ENCODE peak calls at places on chromosomes 4 and X, in nine cellular contexts. D, R, X, Y, H, W, C, V and L are unnamed samples.
A peak's percentile ranks its signal among the peaks of the same experiment; 100 is the strongest.

GRCh38 chr4:81919238-81919637 is 447.5 kb upstream of the RASGEF1B start:
- DNase-seq in D (peak; percentile 29), R (no peak), X (no peak), Y (no peak), H (no peak), W (no peak), C (peak; percentile 53), V (no peak), L (no peak)

GRCh38 chr4:186760576-186760975 is 36.9 kb upstream of the FAT1 start:
- DNase-seq in D (no peak), R (no peak), X (no peak), Y (peak; percentile 83), H (no peak), W (no peak), C (no peak), V (no peak), L (no peak)

GRCh38 chrX:37685452-37686347 is at the start of gene XK:
- DNase-seq in D (no peak), R (no peak), X (peak; percentile 20), Y (peak; percentile 6), H (no peak), W (peak; percentile 82), C (peak; percentile 68), V (peak; percentile 65), L (peak; percentile 5)

GRCh38 chr4:88600129-88600849 is 8.0 kb downstream of the HERC3 start:
- DNase-seq in D (no peak), R (no peak), X (no peak), Y (peak; percentile 97), H (no peak), W (no peak), C (no peak), V (no peak), L (no peak)

GRCh38 chrX:23403849-23404248 is 69.2 kb downstream of the PTCHD1 start:
- DNase-seq in D (peak; percentile 0), R (no peak), X (no peak), Y (no peak), H (no peak), W (no peak), C (peak; percentile 18), V (no peak), L (no peak)

GRCh38 chrX:150688911-150689451 is 4.2 kb upstream of the MTMR1 start:
- DNase-seq in D (no peak), R (no peak), X (no peak), Y (peak; percentile 94), H (peak; percentile 58), W (no peak), C (no peak), V (no peak), L (no peak)

GRCh38 chrX:45851434-45851991 is 650.8 kb upstream of the DIPK2B start:
- DNase-seq in D (no peak), R (peak; percentile 14), X (no peak), Y (no peak), H (peak; percentile 57), W (no peak), C (peak; percentile 76), V (peak; percentile 38), L (peak; percentile 2)

GRCh38 chr4:138588501-138588900 is 346.4 kb upstream of the SLC7A11 start:
- DNase-seq in D (no peak), R (no peak), X (no peak), Y (no peak), H (no peak), W (no peak), C (no peak), V (no peak), L (no peak)

GRCh38 chrX:14497184-14497666 is 32.1 kb upstream of the GLRA2 start:
- DNase-seq in D (no peak), R (no peak), X (peak; percentile 19), Y (no peak), H (no peak), W (no peak), C (no peak), V (no peak), L (no peak)

GRCh38 chrX:148599404-148599803 is 99.0 kb downstream of the AFF2 start:
- DNase-seq in D (no peak), R (no peak), X (no peak), Y (no peak), H (no peak), W (no peak), C (no peak), V (no peak), L (no peak)

GRCh38 chrX:107775734-107776511 is at the start of gene TSC22D3:
- DNase-seq in D (peak; percentile 38), R (peak; percentile 38), X (peak; percentile 88), Y (peak; percentile 31), H (peak; percentile 73), W (peak; percentile 93), C (peak; percentile 87), V (peak; percentile 83), L (peak; percentile 78)

GRCh38 chr4:91485415-91485814 is 818.4 kb upstream of the GRID2 start:
- DNase-seq in D (no peak), R (no peak), X (no peak), Y (no peak), H (no peak), W (no peak), C (no peak), V (no peak), L (no peak)

GRCh38 chrX:69618803-69619202 is 2.9 kb downstream of the EDA start:
- DNase-seq in D (peak; percentile 56), R (no peak), X (peak; percentile 19), Y (no peak), H (no peak), W (no peak), C (peak; percentile 14), V (no peak), L (peak; percentile 25)

GRCh38 chrX:9163153-9163790 is 129.3 kb upstream of the FAM9B start:
- DNase-seq in D (no peak), R (no peak), X (no peak), Y (peak; percentile 40), H (no peak), W (no peak), C (peak; percentile 2), V (no peak), L (no peak)

GRCh38 chr4:127732623-127733199 is 2.5 kb downstream of the SLC25A31 start:
- DNase-seq in D (peak; percentile 35), R (no peak), X (no peak), Y (peak; percentile 16), H (no peak), W (no peak), C (peak; percentile 53), V (no peak), L (no peak)

GRCh38 chrX:37302569-37302968 is 46.6 kb upstream of the PRRG1 start:
- DNase-seq in D (no peak), R (no peak), X (peak; percentile 18), Y (no peak), H (no peak), W (no peak), C (peak; percentile 27), V (no peak), L (no peak)

GRCh38 chr4:70915874-70916559 is 13.8 kb downstream of the MOB1B start:
- DNase-seq in D (no peak), R (no peak), X (no peak), Y (no peak), H (no peak), W (no peak), C (no peak), V (no peak), L (no peak)
- H3K9me3 ChIP-seq in D (peaks cover 27% of the 10 kb centered on the region), R (no peaks in the 10 kb centered on the region), X (no peaks in the 10 kb centered on the region), Y (no peaks in the 10 kb centered on the region), H (no peaks in the 10 kb centered on the region), W (no peaks in the 10 kb centered on the region), C (no peaks in the 10 kb centered on the region), V (no peaks in the 10 kb centered on the region), L (no peaks in the 10 kb centered on the region)

GRCh38 chrX:53291596-53291995 is 10.2 kb upstream of the IQSEC2 start:
- DNase-seq in D (no peak), R (no peak), X (no peak), Y (no peak), H (no peak), W (peak; percentile 34), C (no peak), V (no peak), L (no peak)

GRCh38 chrX:53288173-53288572 is 6.8 kb upstream of the IQSEC2 start:
- DNase-seq in D (no peak), R (no peak), X (peak; percentile 27), Y (no peak), H (no peak), W (peak; percentile 78), C (peak; percentile 84), V (no peak), L (peak; percentile 54)

GRCh38 chrX:53290441-53291041 is 9.2 kb upstream of the IQSEC2 start:
- DNase-seq in D (no peak), R (no peak), X (no peak), Y (no peak), H (no peak), W (peak; percentile 21), C (no peak), V (no peak), L (no peak)

DNA sequence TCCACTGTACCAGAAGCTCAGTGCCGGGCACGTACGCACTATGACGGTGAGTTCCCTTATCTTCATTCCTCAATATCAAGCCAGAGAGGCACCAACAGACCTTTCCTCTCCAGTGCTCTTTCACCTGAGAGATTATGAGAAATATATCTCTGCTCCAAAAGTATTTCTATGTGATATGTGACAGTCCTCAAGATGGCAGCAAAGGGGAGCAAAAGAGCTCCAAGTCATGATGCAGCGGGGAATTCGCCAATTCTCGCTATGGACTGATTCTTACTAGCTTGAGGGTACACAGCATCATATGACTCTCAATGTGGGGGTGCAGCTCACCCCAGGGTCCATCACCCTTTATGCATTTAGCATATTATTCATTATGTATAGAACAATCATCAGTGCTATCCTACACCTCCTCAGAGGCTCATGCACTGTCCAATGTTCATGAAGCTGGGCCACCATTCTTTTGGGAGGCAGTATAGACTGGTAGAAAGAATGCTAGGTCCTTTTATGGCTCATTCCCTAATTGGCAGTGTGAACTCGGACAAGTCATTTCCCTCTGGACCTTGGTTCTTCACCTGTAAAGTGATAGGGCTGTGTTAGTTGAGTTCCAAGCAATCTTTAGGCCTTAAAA is 12.8 kb upstream of the IQSEC2 start:
- DNase-seq in D (peak; percentile 4), R (no peak), X (no peak), Y (no peak), H (no peak), W (peak; percentile 6), C (no peak), V (no peak), L (no peak)
- TF ChIP-seq CTCF in D (peak; percentile 55), R (no peak), X (no peak), Y (no peak), H (peak; percentile 15), W (no peak), C (peak; percentile 45), V (no peak), L (no peak)

DNA sequence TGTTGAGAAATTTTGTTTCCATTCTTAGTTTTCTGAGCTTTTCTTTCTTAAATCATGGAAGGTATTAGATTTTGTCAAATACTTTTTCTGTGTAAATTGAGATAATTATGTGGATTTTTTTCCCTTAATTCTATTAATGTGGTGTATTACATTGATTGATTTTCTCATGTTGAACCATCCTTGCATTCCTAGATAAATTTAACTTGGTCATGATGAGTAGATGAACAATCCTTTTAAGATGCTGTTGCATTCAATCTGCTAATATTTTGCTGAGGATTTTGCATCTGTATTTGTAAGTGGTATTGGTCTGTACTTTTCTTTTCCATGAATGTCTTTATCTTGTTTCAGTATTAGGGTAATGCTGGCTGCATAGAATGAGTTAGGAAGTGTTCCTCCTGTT is 20.3 kb upstream of the CTBP1 start:
- DNase-seq in D (no peak), R (no peak), X (no peak), Y (no peak), H (no peak), W (no peak), C (no peak), V (no peak), L (no peak)
- H3K27ac ChIP-seq in D (no peak overlapping the region), R (no peak overlapping the region), X (no peak overlapping the region), Y (no peak overlapping the region), H (no peak overlapping the region), W (no peak overlapping the region), C (no peak overlapping the region), V (no peak overlapping the region), L (no peak overlapping the region)

GRCh38 chr4:16464651-16465050 is 238.4 kb upstream of the TAPT1 start:
- DNase-seq in D (no peak), R (no peak), X (no peak), Y (peak; percentile 26), H (no peak), W (no peak), C (no peak), V (no peak), L (no peak)
- H3K9me3 ChIP-seq in D (no peaks in the 10 kb centered on the region), R (no peaks in the 10 kb centered on the region), X (no peaks in the 10 kb centered on the region), Y (no peaks in the 10 kb centered on the region), H (no peaks in the 10 kb centered on the region), W (no peaks in the 10 kb centered on the region), C (no peaks in the 10 kb centered on the region), V (no peaks in the 10 kb centered on the region), L (no peaks in the 10 kb centered on the region)